ENCODE peak calls at places on chromosomes 13 and 19, in eight cellular contexts. W, R, O, A, Z, Q, X and B are unnamed samples.

GRCh38 chr19:4539697-4540581 is at the start of gene LRG1:
- DNase-seq in W (no peak), R (peak; percentile 91), O (no peak), A (peak; percentile 44), Z (no peak), Q (peak; percentile 90), X (no peak), B (no peak)

GRCh38 chr19:18649371-18650047 is 12.7 kb downstream of the KLHL26 start:
- DNase-seq in W (peak; percentile 74), R (peak; percentile 91), O (no peak), A (peak; percentile 83), Z (no peak), Q (no peak), X (peak; percentile 70), B (no peak)

GRCh38 chr19:2039082-2039958 is 11.7 kb downstream of the MKNK2 start:
- DNase-seq in W (no peak), R (peak; percentile 81), O (no peak), A (no peak), Z (no peak), Q (peak; percentile 38), X (no peak), B (no peak)

GRCh38 chr19:39709026-39709872 is 5.0 kb downstream of the LGALS14 start:
- DNase-seq in W (no peak), R (no peak), O (no peak), A (no peak), Z (no peak), Q (no peak), X (no peak), B (no peak)

GRCh38 chr19:7287716-7288115 is 6.5 kb downstream of the INSR start:
- DNase-seq in W (no peak), R (no peak), O (no peak), A (no peak), Z (peak; percentile 17), Q (no peak), X (no peak), B (no peak)

GRCh38 chr13:105660550-105660949 is 874.9 kb downstream of the EFNB2 start:
- DNase-seq in W (peak; percentile 46), R (no peak), O (no peak), A (no peak), Z (no peak), Q (no peak), X (no peak), B (no peak)

GRCh38 chr13:113927661-113928581 is 46.0 kb downstream of the C13orf46 start:
- DNase-seq in W (peak; percentile 90), R (peak; percentile 68), O (peak; percentile 42), A (peak; percentile 55), Z (no peak), Q (peak; percentile 20), X (peak; percentile 99), B (peak; percentile 96)

GRCh38 chr19:46209051-46209450 is 20.5 kb upstream of the IGFL1 start:
- DNase-seq in W (no peak), R (peak; percentile 21), O (no peak), A (no peak), Z (no peak), Q (no peak), X (no peak), B (no peak)

GRCh38 chr19:48991823-48992570 is 1.1 kb downstream of the GYS1 start:
- DNase-seq in W (peak; percentile 81), R (no peak), O (no peak), A (peak; percentile 74), Z (peak; percentile 63), Q (peak; percentile 47), X (peak; percentile 83), B (peak; percentile 62)

GRCh38 chr19:14769201-14769600 is 9.2 kb downstream of the ADGRE2 start:
- DNase-seq in W (no peak), R (peak; percentile 31), O (peak; percentile 10), A (no peak), Z (no peak), Q (no peak), X (no peak), B (no peak)

GRCh38 chr19:13475044-13475443 is 31.2 kb downstream of the CACNA1A start:
- DNase-seq in W (no peak), R (no peak), O (no peak), A (no peak), Z (no peak), Q (no peak), X (no peak), B (no peak)

GRCh38 chr19:8641221-8641907 is 10.9 kb downstream of the NFILZ start:
- DNase-seq in W (no peak), R (no peak), O (no peak), A (no peak), Z (no peak), Q (no peak), X (no peak), B (no peak)

GRCh38 chr19:19491321-19492025 is 23.9 kb downstream of the TSSK6 start:
- DNase-seq in W (no peak), R (peak; percentile 75), O (no peak), A (no peak), Z (no peak), Q (no peak), X (no peak), B (no peak)

GRCh38 chr13:112703935-112704633 is 14.2 kb downstream of the ATP11A start:
- DNase-seq in W (no peak), R (peak; percentile 48), O (no peak), A (peak; percentile 3), Z (no peak), Q (no peak), X (no peak), B (no peak)

GRCh38 chr19:18778826-18779354 is 12.2 kb downstream of the COMP start:
- DNase-seq in W (no peak), R (no peak), O (no peak), A (no peak), Z (no peak), Q (no peak), X (no peak), B (no peak)

DNA sequence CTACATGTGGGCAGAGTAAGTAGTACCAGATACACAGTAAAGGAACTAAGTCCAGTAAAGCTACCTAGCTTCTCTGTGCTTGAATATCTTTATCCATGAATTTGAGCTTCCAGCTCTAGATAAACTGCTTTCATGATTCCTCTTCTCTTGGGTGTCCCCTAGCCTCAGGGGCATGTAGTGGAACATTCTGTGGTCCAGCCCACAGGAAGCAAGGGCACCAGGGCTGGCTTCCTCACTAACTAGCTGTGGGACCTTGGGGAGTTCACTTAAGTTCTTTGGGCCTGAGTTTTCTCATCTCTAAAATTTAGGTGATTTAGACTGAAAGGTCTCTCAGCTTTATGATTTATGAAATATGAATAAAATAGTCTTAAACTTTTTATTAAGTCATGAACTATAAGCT is 185.7 kb downstream of the KATNAL1 start:
- DNase-seq in W (no peak), R (no peak), O (no peak), A (no peak), Z (no peak), Q (no peak), X (no peak), B (no peak)
- H3K27ac ChIP-seq in W (no peak overlapping the region), R (no peak overlapping the region), O (no peak overlapping the region), A (no peak overlapping the region), Z (no peak overlapping the region), Q (no peak overlapping the region), X (no peak overlapping the region), B (no peak overlapping the region)

GRCh38 chr19:15846923-15847322 is 31.5 kb upstream of the OR10H1 start:
- DNase-seq in W (no peak), R (no peak), O (no peak), A (no peak), Z (no peak), Q (no peak), X (no peak), B (no peak)
- H3K9me3 ChIP-seq in W (no peaks in the 10 kb centered on the region), R (peaks cover 5% of the 10 kb centered on the region), O (no peaks in the 10 kb centered on the region), A (no peaks in the 10 kb centered on the region), Z (no peaks in the 10 kb centered on the region), Q (no peaks in the 10 kb centered on the region), X (peaks cover 3% of the 10 kb centered on the region), B (no peaks in the 10 kb centered on the region)

GRCh38 chr19:1018393-1018792 is 2.5 kb downstream of the TMEM259 start:
- DNase-seq in W (no peak), R (no peak), O (no peak), A (no peak), Z (no peak), Q (no peak), X (no peak), B (no peak)

GRCh38 chr19:1019616-1019961 is 1.3 kb downstream of the TMEM259 start:
- DNase-seq in W (no peak), R (peak; percentile 80), O (no peak), A (no peak), Z (no peak), Q (no peak), X (no peak), B (no peak)

GRCh38 chr19:1018932-1019615 is 1.8 kb downstream of the TMEM259 start:
- DNase-seq in W (no peak), R (no peak), O (no peak), A (no peak), Z (no peak), Q (no peak), X (no peak), B (no peak)

GRCh38 chr19:1019980-1020867 is 699 bp downstream of the TMEM259 start:
- DNase-seq in W (no peak), R (peak; percentile 91), O (no peak), A (no peak), Z (no peak), Q (peak; percentile 59), X (no peak), B (no peak)

DNA sequence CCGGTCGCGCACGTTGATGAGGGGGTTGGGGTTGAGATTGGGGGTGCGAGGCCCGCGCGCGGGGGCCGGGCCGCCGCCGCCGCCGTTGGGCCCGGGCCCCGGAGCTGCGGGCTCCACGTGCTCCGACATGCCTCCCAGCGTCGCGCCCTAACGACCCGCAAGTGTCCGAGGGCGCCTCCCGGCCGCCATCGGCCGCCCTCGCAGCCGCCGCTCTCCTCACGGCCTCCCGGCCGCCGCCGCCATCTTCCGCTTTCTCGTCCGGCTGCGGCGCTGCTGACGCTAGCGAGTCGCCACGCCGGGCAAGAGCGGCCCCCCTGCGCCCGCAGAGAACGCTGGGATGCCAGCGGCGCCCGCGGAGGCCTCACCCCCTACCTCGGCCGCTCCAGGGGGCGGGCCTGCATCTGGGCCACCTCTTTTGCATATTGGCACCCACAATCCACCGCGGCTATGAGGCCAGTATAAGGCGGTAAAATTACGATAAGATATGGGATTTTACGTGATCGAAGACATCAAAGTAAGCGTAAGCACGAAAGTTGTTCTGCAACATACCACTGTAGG is at the start of gene TMEM259:
- DNase-seq in W (peak; percentile 96), R (peak; percentile 99), O (peak; percentile 95), A (peak; percentile 97), Z (peak; percentile 96), Q (peak; percentile 97), X (peak; percentile 96), B (peak; percentile 93)
- TF ChIP-seq CTCF in W (no peak), R (no peak), O (no peak), A (no peak), Z (no peak), Q (no peak), X (no peak), B (no peak)

DNA sequence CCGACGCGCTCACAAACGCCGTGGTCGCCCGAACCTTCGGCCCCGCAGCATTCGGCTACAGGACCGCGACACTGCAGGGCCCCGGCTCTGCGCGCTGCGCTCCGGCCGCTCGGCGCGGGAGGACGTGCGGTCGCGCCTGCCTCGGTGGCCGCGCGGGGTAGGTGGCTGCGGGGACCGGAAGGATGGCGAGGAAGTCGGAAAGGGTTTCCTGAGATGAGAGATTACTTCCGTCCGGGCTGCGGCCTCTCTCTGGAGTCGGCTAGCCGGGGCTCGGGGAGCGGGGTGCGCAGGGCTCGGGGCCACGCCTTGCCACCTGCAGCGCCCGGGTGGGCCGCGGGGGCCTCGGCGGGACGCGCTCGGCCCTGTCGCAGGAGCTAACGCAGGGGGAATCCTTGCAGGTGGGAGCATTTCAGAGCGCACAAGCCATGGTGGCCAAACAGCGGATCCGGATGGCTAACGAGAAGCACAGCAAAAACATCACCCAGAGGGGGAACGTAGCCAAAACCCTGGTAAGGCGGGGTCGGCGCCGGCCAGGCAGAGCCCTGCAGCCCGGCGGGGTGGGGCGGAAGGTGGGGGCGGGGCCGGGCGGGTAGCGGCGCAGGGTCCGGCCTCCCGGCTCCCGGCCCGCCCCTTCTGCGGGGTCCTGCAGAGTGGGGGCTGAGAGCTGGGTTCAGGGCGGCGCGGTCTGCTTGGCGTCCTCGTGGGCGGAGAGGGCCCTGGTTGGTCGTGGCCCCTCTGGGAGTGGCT is at the start of gene SERP2:
- DNase-seq in W (peak; percentile 34), R (peak; percentile 87), O (no peak), A (peak; percentile 41), Z (no peak), Q (peak; percentile 31), X (no peak), B (no peak)
- H3K27ac ChIP-seq in W (peak within 1 kb of the TSS; percentile 32), R (no peak within 1 kb of the TSS), O (no peak within 1 kb of the TSS), A (peak within 1 kb of the TSS; percentile 41), Z (no peak within 1 kb of the TSS), Q (no peak within 1 kb of the TSS), X (no peak within 1 kb of the TSS), B (no peak within 1 kb of the TSS)